ENCODE peak calls at places on chromosome 1, in seven cellular contexts. One of them, this sample, is unnamed.

GRCh38 chr1:203624341-203624712 is 2.3 kb upstream of the ATP2B4 start:
- DNase-seq in fibroblast of pulmonary artery: no peak
- DNase-seq in neural progenitor cell: no peak
- DNase-seq in choroid plexus epithelial cell: no peak
- DNase-seq in HFF-Myc: no peak
- DNase-seq in testis: no peak
- DNase-seq in astrocyte of the spinal cord: no peak
- DNase-seq in this sample: no peak

GRCh38 chr1:15334995-15335394 is 74.7 kb upstream of the EFHD2 start:
- DNase-seq in fibroblast of pulmonary artery: no peak
- DNase-seq in astrocyte of the spinal cord: no peak
- DNase-seq in HFF-Myc: no peak
- DNase-seq in neural progenitor cell: no peak
- DNase-seq in testis: peak; percentile 74
- DNase-seq in choroid plexus epithelial cell: no peak
- DNase-seq in this sample: no peak

GRCh38 chr1:22186316-22186715 is 43.4 kb upstream of the WNT4 start:
- DNase-seq in astrocyte of the spinal cord: no peak
- DNase-seq in testis: no peak
- DNase-seq in fibroblast of pulmonary artery: no peak
- DNase-seq in HFF-Myc: no peak
- DNase-seq in choroid plexus epithelial cell: no peak
- DNase-seq in neural progenitor cell: no peak
- DNase-seq in this sample: no peak

GRCh38 chr1:178189814-178190213 is 95.9 kb downstream of the RASAL2 start:
- DNase-seq in testis: peak; percentile 56
- DNase-seq in astrocyte of the spinal cord: no peak
- DNase-seq in fibroblast of pulmonary artery: peak; percentile 58
- DNase-seq in neural progenitor cell: peak; percentile 66
- DNase-seq in choroid plexus epithelial cell: peak; percentile 56
- DNase-seq in HFF-Myc: peak; percentile 5
- DNase-seq in this sample: no peak

GRCh38 chr1:3350441-3351261 is 103.8 kb upstream of the ARHGEF16 start:
- DNase-seq in fibroblast of pulmonary artery: no peak
- DNase-seq in neural progenitor cell: peak; percentile 45
- DNase-seq in choroid plexus epithelial cell: peak; percentile 17
- DNase-seq in HFF-Myc: no peak
- DNase-seq in testis: peak; percentile 71
- DNase-seq in astrocyte of the spinal cord: peak; percentile 37
- DNase-seq in this sample: no peak

GRCh38 chr1:170445096-170445495 is 86.9 kb upstream of the GORAB start:
- DNase-seq in choroid plexus epithelial cell: peak; percentile 75
- DNase-seq in fibroblast of pulmonary artery: peak; percentile 85
- DNase-seq in neural progenitor cell: no peak
- DNase-seq in HFF-Myc: peak; percentile 40
- DNase-seq in astrocyte of the spinal cord: peak; percentile 38
- DNase-seq in testis: no peak
- DNase-seq in this sample: no peak

GRCh38 chr1:119141020-119141424 is 569 bp upstream of the WARS2 start:
- DNase-seq in fibroblast of pulmonary artery: peak; percentile 32
- DNase-seq in testis: peak; percentile 22
- DNase-seq in neural progenitor cell: peak; percentile 19
- DNase-seq in HFF-Myc: no peak
- DNase-seq in astrocyte of the spinal cord: no peak
- DNase-seq in choroid plexus epithelial cell: peak; percentile 35
- DNase-seq in this sample: no peak

GRCh38 chr1:24898152-24898908 is 31.7 kb downstream of the RUNX3 start:
- DNase-seq in choroid plexus epithelial cell: peak; percentile 58
- DNase-seq in neural progenitor cell: peak; percentile 67
- DNase-seq in astrocyte of the spinal cord: peak; percentile 15
- DNase-seq in fibroblast of pulmonary artery: peak; percentile 47
- DNase-seq in testis: peak; percentile 50
- DNase-seq in HFF-Myc: no peak
- DNase-seq in this sample: no peak

GRCh38 chr1:211935448-211935970 is 99.8 kb downstream of the INTS7 start:
- DNase-seq in testis: no peak
- DNase-seq in choroid plexus epithelial cell: no peak
- DNase-seq in astrocyte of the spinal cord: no peak
- DNase-seq in fibroblast of pulmonary artery: no peak
- DNase-seq in neural progenitor cell: no peak
- DNase-seq in HFF-Myc: no peak
- DNase-seq in this sample: no peak

GRCh38 chr1:197675475-197676324 is 99.6 kb downstream of the DENND1B start:
- DNase-seq in fibroblast of pulmonary artery: peak; percentile 55
- DNase-seq in testis: peak; percentile 34
- DNase-seq in neural progenitor cell: peak; percentile 29
- DNase-seq in astrocyte of the spinal cord: no peak
- DNase-seq in choroid plexus epithelial cell: peak; percentile 29
- DNase-seq in HFF-Myc: no peak
- DNase-seq in this sample: no peak

GRCh38 chr1:201790261-201790660 is 38.7 kb upstream of the IPO9 start:
- DNase-seq in choroid plexus epithelial cell: peak; percentile 81
- DNase-seq in fibroblast of pulmonary artery: peak; percentile 59
- DNase-seq in neural progenitor cell: no peak
- DNase-seq in HFF-Myc: no peak
- DNase-seq in astrocyte of the spinal cord: peak; percentile 61
- DNase-seq in testis: no peak
- DNase-seq in this sample: no peak

GRCh38 chr1:32249831-32250525 is 1.1 kb upstream of the LCK start:
- DNase-seq in testis: no peak
- DNase-seq in HFF-Myc: no peak
- DNase-seq in fibroblast of pulmonary artery: peak; percentile 58
- DNase-seq in astrocyte of the spinal cord: no peak
- DNase-seq in choroid plexus epithelial cell: peak; percentile 45
- DNase-seq in neural progenitor cell: no peak
- DNase-seq in this sample: no peak

GRCh38 chr1:199124351-199124750 is 485.5 kb downstream of the PTPRC start:
- DNase-seq in fibroblast of pulmonary artery: peak; percentile 31
- DNase-seq in neural progenitor cell: no peak
- DNase-seq in testis: no peak
- DNase-seq in astrocyte of the spinal cord: peak; percentile 43
- DNase-seq in choroid plexus epithelial cell: no peak
- DNase-seq in HFF-Myc: no peak
- DNase-seq in this sample: no peak

GRCh38 chr1:205535096-205535495 is 30.6 kb downstream of the CDK18 start:
- DNase-seq in choroid plexus epithelial cell: no peak
- DNase-seq in testis: no peak
- DNase-seq in astrocyte of the spinal cord: no peak
- DNase-seq in neural progenitor cell: no peak
- DNase-seq in HFF-Myc: no peak
- DNase-seq in fibroblast of pulmonary artery: no peak
- DNase-seq in this sample: no peak

GRCh38 chr1:113811353-113811887 is 856 bp downstream of the RSBN1 start:
- DNase-seq in testis: peak; percentile 43
- DNase-seq in neural progenitor cell: peak; percentile 82
- DNase-seq in HFF-Myc: no peak
- DNase-seq in astrocyte of the spinal cord: peak; percentile 39
- DNase-seq in fibroblast of pulmonary artery: peak; percentile 24
- DNase-seq in choroid plexus epithelial cell: peak; percentile 39
- DNase-seq in this sample: no peak

GRCh38 chr1:60958001-60958400 is 124.4 kb upstream of the NFIA start:
- DNase-seq in neural progenitor cell: no peak
- DNase-seq in fibroblast of pulmonary artery: no peak
- DNase-seq in astrocyte of the spinal cord: no peak
- DNase-seq in testis: no peak
- DNase-seq in choroid plexus epithelial cell: no peak
- DNase-seq in HFF-Myc: no peak
- DNase-seq in this sample: no peak

GRCh38 chr1:201748331-201748730 is 80.6 kb upstream of the IPO9 start:
- DNase-seq in testis: no peak
- DNase-seq in astrocyte of the spinal cord: peak; percentile 97
- DNase-seq in neural progenitor cell: peak; percentile 79
- DNase-seq in choroid plexus epithelial cell: peak; percentile 98
- DNase-seq in HFF-Myc: no peak
- DNase-seq in fibroblast of pulmonary artery: peak; percentile 92
- DNase-seq in this sample: peak; percentile 80

GRCh38 chr1:217526636-217527035 is 104.3 kb downstream of the GPATCH2 start:
- DNase-seq in testis: no peak
- DNase-seq in fibroblast of pulmonary artery: no peak
- DNase-seq in neural progenitor cell: no peak
- DNase-seq in choroid plexus epithelial cell: peak; percentile 48
- DNase-seq in HFF-Myc: no peak
- DNase-seq in astrocyte of the spinal cord: no peak
- DNase-seq in this sample: no peak

GRCh38 chr1:162690672-162691434 is 58.6 kb downstream of the DDR2 start:
- DNase-seq in astrocyte of the spinal cord: peak; percentile 88
- DNase-seq in neural progenitor cell: peak; percentile 37
- DNase-seq in choroid plexus epithelial cell: peak; percentile 69
- DNase-seq in testis: no peak
- DNase-seq in HFF-Myc: peak; percentile 80
- DNase-seq in fibroblast of pulmonary artery: peak; percentile 87
- DNase-seq in this sample: peak; percentile 63

GRCh38 chr1:46133946-46134345 is 1.5 kb upstream of the PIK3R3 start:
- DNase-seq in neural progenitor cell: peak; percentile 62
- DNase-seq in testis: no peak
- DNase-seq in HFF-Myc: no peak
- DNase-seq in fibroblast of pulmonary artery: no peak
- DNase-seq in astrocyte of the spinal cord: no peak
- DNase-seq in choroid plexus epithelial cell: no peak
- DNase-seq in this sample: no peak

GRCh38 chr1:11384170-11384554 is 94.8 kb upstream of the DISP3 start:
- DNase-seq in astrocyte of the spinal cord: no peak
- DNase-seq in testis: no peak
- DNase-seq in fibroblast of pulmonary artery: no peak
- DNase-seq in choroid plexus epithelial cell: no peak
- DNase-seq in HFF-Myc: peak; percentile 38
- DNase-seq in neural progenitor cell: no peak
- DNase-seq in this sample: no peak

DNA sequence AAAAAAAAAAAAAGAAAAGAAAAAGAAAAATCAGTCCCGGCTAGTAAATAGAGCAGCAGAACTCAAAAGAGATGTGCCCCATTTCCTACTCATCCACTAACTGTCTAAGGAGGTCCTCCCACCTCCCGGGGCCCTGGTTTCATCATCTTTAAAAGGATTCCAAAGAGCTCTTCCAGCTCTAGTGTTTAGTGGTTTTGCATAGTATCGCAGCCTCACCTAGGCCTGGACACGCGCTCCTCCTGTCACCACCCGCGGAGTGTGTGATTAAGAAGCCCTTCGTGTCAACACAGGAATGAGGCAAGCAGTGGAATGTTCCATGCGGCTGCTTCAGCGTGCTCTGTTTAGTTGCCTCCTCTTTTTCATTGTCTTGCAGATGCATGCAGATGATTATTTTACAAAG is 49.0 kb downstream of the LBR start:
- DNase-seq in astrocyte of the spinal cord: peak; percentile 63
- DNase-seq in neural progenitor cell: peak; percentile 64
- DNase-seq in fibroblast of pulmonary artery: peak; percentile 69
- DNase-seq in choroid plexus epithelial cell: peak; percentile 91
- DNase-seq in HFF-Myc: no peak
- DNase-seq in testis: no peak
- DNase-seq in this sample: peak; percentile 54
- TF ChIP-seq CTCF in astrocyte of the spinal cord: no peak
- TF ChIP-seq CTCF in neural progenitor cell: no peak
- TF ChIP-seq CTCF in fibroblast of pulmonary artery: no peak
- TF ChIP-seq CTCF in choroid plexus epithelial cell: no peak
- TF ChIP-seq CTCF in HFF-Myc: no peak
- TF ChIP-seq CTCF in testis: no peak
- TF ChIP-seq CTCF in this sample: no peak

GRCh38 chr1:72636636-72637035 is 354.3 kb upstream of the NEGR1 start:
- DNase-seq in HFF-Myc: no peak
- DNase-seq in fibroblast of pulmonary artery: peak; percentile 31
- DNase-seq in astrocyte of the spinal cord: peak; percentile 70
- DNase-seq in neural progenitor cell: no peak
- DNase-seq in testis: no peak
- DNase-seq in choroid plexus epithelial cell: peak; percentile 2
- DNase-seq in this sample: peak; percentile 54
- H3K4me3 ChIP-seq in HFF-Myc: no peak overlapping the region
- H3K4me3 ChIP-seq in fibroblast of pulmonary artery: no peak overlapping the region
- H3K4me3 ChIP-seq in astrocyte of the spinal cord: no peak overlapping the region
- H3K4me3 ChIP-seq in neural progenitor cell: no peak overlapping the region
- H3K4me3 ChIP-seq in testis: no peak overlapping the region
- H3K4me3 ChIP-seq in choroid plexus epithelial cell: no peak overlapping the region
- H3K4me3 ChIP-seq in this sample: no peak overlapping the region

GRCh38 chr1:243528459-243529120 is 272.7 kb downstream of the SDCCAG8 start:
- DNase-seq in choroid plexus epithelial cell: no peak
- DNase-seq in HFF-Myc: no peak
- DNase-seq in testis: no peak
- DNase-seq in fibroblast of pulmonary artery: no peak
- DNase-seq in neural progenitor cell: no peak
- DNase-seq in astrocyte of the spinal cord: no peak
- DNase-seq in this sample: no peak

GRCh38 chr1:243520831-243521230 is 265.0 kb downstream of the SDCCAG8 start:
- DNase-seq in HFF-Myc: no peak
- DNase-seq in neural progenitor cell: no peak
- DNase-seq in testis: no peak
- DNase-seq in choroid plexus epithelial cell: peak; percentile 21
- DNase-seq in fibroblast of pulmonary artery: no peak
- DNase-seq in astrocyte of the spinal cord: no peak
- DNase-seq in this sample: no peak

GRCh38 chr1:243525085-243525487 is 269.2 kb downstream of the SDCCAG8 start:
- DNase-seq in astrocyte of the spinal cord: peak; percentile 94
- DNase-seq in neural progenitor cell: no peak
- DNase-seq in testis: no peak
- DNase-seq in fibroblast of pulmonary artery: peak; percentile 86
- DNase-seq in choroid plexus epithelial cell: peak; percentile 63
- DNase-seq in HFF-Myc: peak; percentile 24
- DNase-seq in this sample: peak; percentile 71

GRCh38 chr1:243526180-243526579 is 270.3 kb downstream of the SDCCAG8 start:
- DNase-seq in choroid plexus epithelial cell: no peak
- DNase-seq in fibroblast of pulmonary artery: no peak
- DNase-seq in testis: no peak
- DNase-seq in astrocyte of the spinal cord: no peak
- DNase-seq in neural progenitor cell: no peak
- DNase-seq in HFF-Myc: no peak
- DNase-seq in this sample: no peak

GRCh38 chr1:243523766-243524165 is 267.9 kb downstream of the SDCCAG8 start:
- DNase-seq in testis: no peak
- DNase-seq in HFF-Myc: no peak
- DNase-seq in astrocyte of the spinal cord: no peak
- DNase-seq in fibroblast of pulmonary artery: no peak
- DNase-seq in choroid plexus epithelial cell: no peak
- DNase-seq in neural progenitor cell: no peak
- DNase-seq in this sample: no peak
- TF ChIP-seq CTCF in testis: no peak
- TF ChIP-seq CTCF in HFF-Myc: no peak
- TF ChIP-seq CTCF in astrocyte of the spinal cord: no peak
- TF ChIP-seq CTCF in fibroblast of pulmonary artery: no peak
- TF ChIP-seq CTCF in choroid plexus epithelial cell: no peak
- TF ChIP-seq CTCF in neural progenitor cell: no peak
- TF ChIP-seq CTCF in this sample: no peak

DNA sequence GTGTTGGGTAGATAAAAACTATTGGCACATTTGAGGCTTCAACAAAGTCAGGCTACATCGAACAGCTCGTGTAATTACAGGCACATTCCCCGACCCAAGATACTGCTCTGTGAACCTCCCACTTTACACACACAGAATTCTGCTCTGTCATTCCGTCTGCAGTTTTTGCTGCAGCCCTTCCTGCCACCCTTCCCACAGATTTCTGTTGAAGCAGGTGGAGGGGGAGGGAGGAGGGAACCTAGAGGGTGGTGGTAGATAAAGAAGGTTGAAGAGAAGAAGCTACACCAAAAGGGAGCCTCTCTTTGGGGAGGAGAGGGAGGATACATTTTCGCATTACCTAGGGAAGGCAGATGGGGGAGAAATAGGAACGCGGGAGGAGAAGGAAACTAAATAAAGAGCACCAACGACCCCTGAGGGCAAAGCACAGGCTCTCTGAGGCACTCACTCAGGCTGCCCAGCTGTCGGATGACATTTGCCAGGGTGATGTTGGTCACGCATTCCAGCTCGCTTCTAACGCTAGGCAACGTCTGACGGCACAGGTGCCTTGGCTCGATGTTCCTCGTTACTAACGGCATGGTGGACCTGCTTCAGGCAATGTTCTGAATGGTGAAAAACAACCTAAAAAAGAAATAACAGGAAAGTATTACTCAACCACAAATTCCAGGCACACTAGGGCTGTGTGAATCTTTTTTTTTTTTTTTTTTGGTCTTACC is 36.0 kb downstream of the GPR3 start:
- DNase-seq in astrocyte of the spinal cord: no peak
- DNase-seq in HFF-Myc: no peak
- DNase-seq in choroid plexus epithelial cell: peak; percentile 41
- DNase-seq in fibroblast of pulmonary artery: peak; percentile 42
- DNase-seq in testis: no peak
- DNase-seq in neural progenitor cell: no peak
- DNase-seq in this sample: no peak
- H3K4me3 ChIP-seq in astrocyte of the spinal cord: no peak overlapping the region
- H3K4me3 ChIP-seq in HFF-Myc: no peak overlapping the region
- H3K4me3 ChIP-seq in choroid plexus epithelial cell: no peak overlapping the region
- H3K4me3 ChIP-seq in fibroblast of pulmonary artery: no peak overlapping the region
- H3K4me3 ChIP-seq in testis: no peak overlapping the region
- H3K4me3 ChIP-seq in neural progenitor cell: no peak overlapping the region
- H3K4me3 ChIP-seq in this sample: no peak overlapping the region